ENCODE peak calls at places on chromosomes 13 and 19, in eight cellular contexts. P is GM10248; I is K562; K is stimulated activated CD4-positive, alpha-beta T cell treated with anti-CD3 and anti-CD28 coated beads, Interleukin-1b, Interleukin-23, amount 100 ng/mL, for 4 hours; E is stimulated activated CD8-positive, alpha-beta memory T cell treated with anti-CD3 and anti-CD28 coated beads, Interleukin-7, amount 100 ng/mL, for 1 hour; T is brain pericyte; V is HEK293T; B is ACHN. U is an unnamed sample.

GRCh38 chr13:49791214-49791752 is 1.2 kb downstream of the KPNA3 start:
- DNase-seq in P (peak), I (no peak), K (no peak), E (no peak), T (no peak), V (no peak), B (peak), U (no peak)

GRCh38 chr19:13020002-13020414 is 24.7 kb downstream of the NFIX start:
- DNase-seq in P (no peak), I (no peak), K (no peak), E (no peak), T (no peak), V (no peak), B (no peak), U (no peak)

GRCh38 chr13:106088094-106088493 is 447.4 kb downstream of the EFNB2 start:
- DNase-seq in P (no peak), I (no peak), K (no peak), E (no peak), T (no peak), V (no peak), B (peak), U (no peak)

GRCh38 chr19:48441360-48442050 is 4.3 kb upstream of the GRWD1 start:
- DNase-seq in P (no peak), I (no peak), K (no peak), E (no peak), T (no peak), V (no peak), B (no peak), U (no peak)

GRCh38 chr13:42086582-42086981 is 38.1 kb downstream of the DGKH start:
- DNase-seq in P (no peak), I (no peak), K (no peak), E (no peak), T (no peak), V (no peak), B (no peak), U (no peak)

GRCh38 chr13:43783820-43784219 is 3.0 kb downstream of the ENOX1 start:
- DNase-seq in P (no peak), I (no peak), K (no peak), E (no peak), T (no peak), V (no peak), B (no peak), U (no peak)

GRCh38 chr13:24074687-24075086 is 85.8 kb upstream of the SPATA13 start:
- DNase-seq in P (no peak), I (no peak), K (no peak), E (no peak), T (no peak), V (no peak), B (no peak), U (no peak)

GRCh38 chr13:75512253-75512652 is 25.4 kb downstream of the COMMD6 start:
- DNase-seq in P (peak), I (no peak), K (no peak), E (no peak), T (no peak), V (no peak), B (no peak), U (no peak)